ENCODE peak calls at places on chromosomes 7 and 10, in four cellular contexts. One of them, this sample, is unnamed.

GRCh38 chr10:43227911-43228782 is 38.7 kb downstream of the RASGEF1A start:
- DNase-seq in uterus: peak
- DNase-seq in adrenal gland: peak
- DNase-seq in body of pancreas: no peak
- DNase-seq in this sample: peak

GRCh38 chr7:25557379-25557916 is 329.2 kb upstream of the NPVF start:
- DNase-seq in body of pancreas: no peak
- DNase-seq in uterus: no peak
- DNase-seq in adrenal gland: no peak
- DNase-seq in this sample: no peak

GRCh38 chr7:94701555-94701973 is 45.6 kb upstream of the SGCE start:
- DNase-seq in adrenal gland: no peak
- DNase-seq in uterus: no peak
- DNase-seq in body of pancreas: peak
- DNase-seq in this sample: no peak

GRCh38 chr7:92988051-92988450 is 129.7 kb downstream of the SAMD9 start:
- DNase-seq in body of pancreas: peak
- DNase-seq in uterus: no peak
- DNase-seq in adrenal gland: peak
- DNase-seq in this sample: no peak

GRCh38 chr10:126131338-126131737 is 235.0 kb downstream of the FANK1 start:
- DNase-seq in body of pancreas: no peak
- DNase-seq in adrenal gland: no peak
- DNase-seq in uterus: no peak
- DNase-seq in this sample: no peak

GRCh38 chr10:70381491-70382421 is 669 bp downstream of the LRRC20 start:
- DNase-seq in body of pancreas: peak
- DNase-seq in adrenal gland: peak
- DNase-seq in uterus: peak
- DNase-seq in this sample: peak

GRCh38 chr10:35458500-35459448 is 122.5 kb downstream of the CCNY start:
- DNase-seq in uterus: no peak
- DNase-seq in adrenal gland: no peak
- DNase-seq in body of pancreas: no peak
- DNase-seq in this sample: no peak

GRCh38 chr7:123791001-123791400 is 42.2 kb upstream of the WASL start:
- DNase-seq in uterus: no peak
- DNase-seq in body of pancreas: no peak
- DNase-seq in adrenal gland: no peak
- DNase-seq in this sample: no peak

GRCh38 chr10:126500866-126501265 is 112.6 kb upstream of the ADAM12 start:
- DNase-seq in uterus: no peak
- DNase-seq in adrenal gland: no peak
- DNase-seq in body of pancreas: no peak
- DNase-seq in this sample: no peak

GRCh38 chr10:31739759-31740158 is 188.9 kb downstream of the ARHGAP12 start:
- DNase-seq in body of pancreas: no peak
- DNase-seq in adrenal gland: no peak
- DNase-seq in uterus: no peak
- DNase-seq in this sample: no peak

GRCh38 chr10:111087331-111087756 is 10.5 kb downstream of the ADRA2A start:
- DNase-seq in adrenal gland: no peak
- DNase-seq in uterus: no peak
- DNase-seq in body of pancreas: no peak
- DNase-seq in this sample: no peak

GRCh38 chr10:76432274-76433012 is 1001.0 kb downstream of the LRMDA start:
- DNase-seq in uterus: peak
- DNase-seq in body of pancreas: peak
- DNase-seq in adrenal gland: peak
- DNase-seq in this sample: peak

GRCh38 chr7:25742287-25742686 is 409.7 kb upstream of the NFE2L3 start:
- DNase-seq in adrenal gland: no peak
- DNase-seq in uterus: no peak
- DNase-seq in body of pancreas: no peak
- DNase-seq in this sample: no peak

GRCh38 chr7:157540606-157541294 is 203.9 kb downstream of the DNAJB6 start:
- DNase-seq in body of pancreas: no peak
- DNase-seq in uterus: no peak
- DNase-seq in adrenal gland: no peak
- DNase-seq in this sample: no peak

GRCh38 chr10:76882245-76882644 is 755.4 kb downstream of the KCNMA1 start:
- DNase-seq in uterus: no peak
- DNase-seq in adrenal gland: no peak
- DNase-seq in body of pancreas: peak
- DNase-seq in this sample: no peak

DNA sequence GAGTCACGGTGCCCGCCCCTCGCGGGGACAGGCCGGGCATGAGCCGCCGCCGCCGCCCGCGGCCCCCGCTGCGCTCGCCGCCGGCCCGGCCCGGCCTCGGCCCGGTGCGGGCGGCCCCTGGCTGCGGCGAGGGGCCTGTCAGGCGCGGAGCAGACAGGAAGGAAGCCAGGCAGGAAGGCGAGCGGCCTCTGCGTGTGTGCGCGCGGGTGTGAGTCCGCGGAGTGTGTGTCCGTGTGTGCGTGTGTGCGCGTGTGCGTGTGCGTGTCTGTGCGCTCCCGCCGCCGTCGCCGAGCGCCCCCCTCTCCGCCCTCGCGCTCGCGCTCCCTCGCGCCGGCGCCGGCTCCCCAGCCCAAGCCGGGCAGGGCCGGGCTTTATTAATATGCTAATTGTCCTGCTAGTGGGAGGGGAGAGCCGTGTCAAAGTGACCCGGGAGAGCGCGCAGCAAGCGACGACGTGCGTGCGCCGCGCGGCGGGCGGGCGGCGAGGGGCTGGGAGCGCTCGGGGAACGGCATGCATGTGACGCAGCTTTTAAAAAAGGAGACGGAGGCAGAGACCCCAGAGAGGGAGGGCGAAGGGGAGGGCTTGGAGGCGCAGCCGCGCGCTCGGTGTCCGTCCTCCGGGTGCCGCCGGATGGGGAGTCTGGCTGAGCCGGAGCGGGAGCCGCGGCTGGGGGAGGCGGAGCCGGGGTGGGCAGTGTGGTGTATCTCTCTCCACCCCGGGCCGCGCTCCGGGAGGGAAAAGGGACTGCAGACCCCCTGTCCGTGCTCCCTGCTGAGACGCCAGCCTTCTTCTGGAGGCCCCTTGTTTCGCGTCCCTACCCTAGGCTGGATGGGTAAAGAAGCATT is at the start of gene LDB1:
- DNase-seq in adrenal gland: peak
- DNase-seq in uterus: peak
- DNase-seq in body of pancreas: peak
- DNase-seq in this sample: peak
- TF ChIP-seq POLR2A in adrenal gland: peak
- TF ChIP-seq POLR2A in uterus: peak
- TF ChIP-seq POLR2A in body of pancreas: peak
- TF ChIP-seq POLR2A in this sample: peak

GRCh38 chr10:133418289-133418993 is 6.0 kb downstream of the SPRN start:
- DNase-seq in body of pancreas: no peak
- DNase-seq in uterus: no peak
- DNase-seq in adrenal gland: no peak
- DNase-seq in this sample: no peak
- H3K4me3 ChIP-seq in body of pancreas: no peak
- H3K4me3 ChIP-seq in uterus: no peak
- H3K4me3 ChIP-seq in adrenal gland: no peak
- H3K4me3 ChIP-seq in this sample: no peak

GRCh38 chr7:2353113-2353512 is 1.5 kb upstream of the EIF3B start:
- DNase-seq in body of pancreas: no peak
- DNase-seq in uterus: no peak
- DNase-seq in adrenal gland: no peak
- DNase-seq in this sample: no peak

GRCh38 chr7:2357165-2357564 is 2.5 kb downstream of the EIF3B start:
- DNase-seq in uterus: no peak
- DNase-seq in body of pancreas: no peak
- DNase-seq in adrenal gland: no peak
- DNase-seq in this sample: no peak

GRCh38 chr7:2355079-2356008 is 717 bp downstream of the EIF3B start:
- DNase-seq in body of pancreas: no peak
- DNase-seq in adrenal gland: no peak
- DNase-seq in uterus: no peak
- DNase-seq in this sample: peak

GRCh38 chr7:2353650-2354172 is 916 bp upstream of the EIF3B start:
- DNase-seq in uterus: peak
- DNase-seq in adrenal gland: peak
- DNase-seq in body of pancreas: peak
- DNase-seq in this sample: peak

GRCh38 chr7:2354173-2355078 is at the start of gene EIF3B:
- DNase-seq in uterus: peak
- DNase-seq in body of pancreas: peak
- DNase-seq in adrenal gland: peak
- DNase-seq in this sample: peak
- TF ChIP-seq POLR2A in uterus: no peak
- TF ChIP-seq POLR2A in body of pancreas: peak
- TF ChIP-seq POLR2A in adrenal gland: peak
- TF ChIP-seq POLR2A in this sample: peak

GRCh38 chr7:7673240-7673550 is 32.6 kb downstream of the UMAD1 start:
- DNase-seq in body of pancreas: no peak
- DNase-seq in adrenal gland: no peak
- DNase-seq in uterus: no peak
- DNase-seq in this sample: no peak
- H3K4me3 ChIP-seq in body of pancreas: no peak
- H3K4me3 ChIP-seq in adrenal gland: no peak
- H3K4me3 ChIP-seq in uterus: no peak
- H3K4me3 ChIP-seq in this sample: no peak

GRCh38 chr7:44750921-44751571 is 2.4 kb downstream of the ZMIZ2 start:
- DNase-seq in adrenal gland: peak
- DNase-seq in uterus: no peak
- DNase-seq in body of pancreas: no peak
- DNase-seq in this sample: peak
- TF ChIP-seq POLR2A in adrenal gland: no peak
- TF ChIP-seq POLR2A in uterus: no peak
- TF ChIP-seq POLR2A in body of pancreas: no peak
- TF ChIP-seq POLR2A in this sample: no peak

DNA sequence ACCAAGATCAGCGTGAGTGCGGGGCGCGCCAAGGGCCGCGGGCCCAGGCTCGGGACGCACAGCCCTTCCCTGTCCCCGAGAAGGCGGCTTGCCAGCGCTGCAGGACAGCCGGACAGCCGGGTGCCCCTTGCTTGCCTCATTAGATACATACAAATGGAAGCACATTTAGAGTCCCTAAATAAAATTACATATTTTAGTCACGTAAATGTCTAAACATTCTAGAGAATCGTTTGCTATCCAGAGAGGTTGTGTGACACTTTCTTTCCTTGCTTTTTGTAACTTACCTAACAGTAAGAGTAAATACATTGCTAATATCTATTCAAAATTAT is 4.8 kb downstream of the VSTM2A start:
- DNase-seq in adrenal gland: no peak
- DNase-seq in body of pancreas: no peak
- DNase-seq in uterus: no peak
- DNase-seq in this sample: no peak
- H3K4me3 ChIP-seq in adrenal gland: no peak
- H3K4me3 ChIP-seq in body of pancreas: no peak
- H3K4me3 ChIP-seq in uterus: no peak
- H3K4me3 ChIP-seq in this sample: peak

GRCh38 chr10:47424231-47424630 is 40.1 kb upstream of the ZNF488 start:
- DNase-seq in uterus: no peak
- DNase-seq in adrenal gland: no peak
- DNase-seq in body of pancreas: no peak
- DNase-seq in this sample: no peak
- TF ChIP-seq POLR2A in uterus: no peak
- TF ChIP-seq POLR2A in adrenal gland: no peak
- TF ChIP-seq POLR2A in body of pancreas: no peak
- TF ChIP-seq POLR2A in this sample: no peak

GRCh38 chr7:19143930-19144574 is 1.2 kb downstream of the FERD3L start:
- DNase-seq in uterus: no peak
- DNase-seq in adrenal gland: no peak
- DNase-seq in body of pancreas: no peak
- DNase-seq in this sample: no peak
- H3K4me3 ChIP-seq in uterus: no peak
- H3K4me3 ChIP-seq in adrenal gland: no peak
- H3K4me3 ChIP-seq in body of pancreas: no peak
- H3K4me3 ChIP-seq in this sample: no peak

DNA sequence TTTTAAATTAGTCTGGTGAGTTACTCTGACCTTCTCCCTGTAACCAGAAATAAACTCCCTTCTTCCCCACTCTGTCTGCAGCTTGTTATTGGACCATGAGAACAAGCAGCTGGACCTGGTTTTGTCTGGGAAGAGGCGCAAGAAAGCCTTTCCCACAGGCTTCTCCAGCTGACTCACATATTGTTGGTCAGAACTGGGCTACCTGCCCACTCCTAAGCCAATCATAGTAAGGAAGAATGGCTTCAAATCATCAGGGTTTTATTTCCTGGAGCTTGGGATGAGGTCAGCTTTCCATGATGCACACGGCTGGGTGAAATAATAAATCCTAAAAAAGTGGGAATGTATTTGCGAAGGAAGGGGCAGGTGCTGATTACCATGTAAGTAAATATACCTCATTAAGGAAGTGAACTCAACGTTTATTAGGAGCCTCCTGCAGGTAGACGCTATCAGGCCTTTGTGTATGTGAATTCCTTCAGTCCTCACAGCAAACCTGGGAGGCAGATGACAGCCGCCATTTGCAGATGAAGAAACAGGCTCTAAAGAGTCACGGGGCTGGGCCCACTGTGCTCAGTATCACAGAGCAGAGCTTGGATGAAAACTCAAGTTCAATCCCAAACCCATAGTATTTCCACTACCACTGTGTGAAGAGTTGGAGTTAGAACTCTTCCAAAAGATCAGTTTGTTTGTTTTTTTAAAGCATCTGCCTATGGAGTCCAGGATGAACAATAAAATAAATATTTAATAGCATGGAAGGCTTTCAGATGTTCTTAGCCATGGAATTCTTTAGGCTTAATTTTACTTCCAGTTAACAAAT is 32.7 kb downstream of the IL15RA start:
- DNase-seq in adrenal gland: peak
- DNase-seq in body of pancreas: peak
- DNase-seq in uterus: peak
- DNase-seq in this sample: peak
- TF ChIP-seq POLR2A in adrenal gland: no peak
- TF ChIP-seq POLR2A in body of pancreas: peak
- TF ChIP-seq POLR2A in uterus: peak
- TF ChIP-seq POLR2A in this sample: no peak

This sample was measured in transverse colon.